ENCODE peak calls at places on chromosomes 7 and 10, in five cellular contexts. One of them, this sample, is unnamed.

GRCh38 chr10:63866075-63866746 is 345.0 kb downstream of the REEP3 start:
- DNase-seq in H4: peak; percentile 56
- DNase-seq in NCI-H1105: peak; percentile 36
- DNase-seq in substantia nigra: peak; percentile 4
- DNase-seq in right lobe of liver: peak; percentile 27
- DNase-seq in this sample: peak; percentile 73

GRCh38 chr7:46123-46829 is 146.1 kb upstream of the FAM20C start:
- DNase-seq in NCI-H1105: no peak
- DNase-seq in H4: no peak
- DNase-seq in substantia nigra: no peak
- DNase-seq in right lobe of liver: peak; percentile 7
- DNase-seq in this sample: no peak

GRCh38 chr7:146960747-146961416 is 844.3 kb downstream of the CNTNAP2 start:
- DNase-seq in substantia nigra: no peak
- DNase-seq in H4: peak; percentile 38
- DNase-seq in NCI-H1105: peak; percentile 14
- DNase-seq in right lobe of liver: no peak
- DNase-seq in this sample: no peak

GRCh38 chr7:81780914-81781693 is 11.3 kb upstream of the HGF start:
- DNase-seq in right lobe of liver: no peak
- DNase-seq in H4: no peak
- DNase-seq in substantia nigra: no peak
- DNase-seq in NCI-H1105: no peak
- DNase-seq in this sample: no peak

GRCh38 chr10:95814011-95814727 is 58.2 kb downstream of the ENTPD1 start:
- DNase-seq in H4: peak; percentile 90
- DNase-seq in NCI-H1105: no peak
- DNase-seq in right lobe of liver: no peak
- DNase-seq in substantia nigra: no peak
- DNase-seq in this sample: no peak

GRCh38 chr10:104680467-104681401 is 39.6 kb downstream of the SORCS3 start:
- DNase-seq in substantia nigra: peak; percentile 27
- DNase-seq in right lobe of liver: no peak
- DNase-seq in H4: no peak
- DNase-seq in NCI-H1105: no peak
- DNase-seq in this sample: no peak

GRCh38 chr10:69659286-69660027 is 29.4 kb downstream of the FAM241B start:
- DNase-seq in H4: no peak
- DNase-seq in right lobe of liver: no peak
- DNase-seq in substantia nigra: no peak
- DNase-seq in NCI-H1105: no peak
- DNase-seq in this sample: no peak

GRCh38 chr7:97480700-97481410 is 251.0 kb upstream of the TAC1 start:
- DNase-seq in H4: no peak
- DNase-seq in NCI-H1105: no peak
- DNase-seq in substantia nigra: no peak
- DNase-seq in right lobe of liver: no peak
- DNase-seq in this sample: no peak

GRCh38 chr7:18262054-18262453 is 233.5 kb upstream of the HDAC9 start:
- DNase-seq in substantia nigra: no peak
- DNase-seq in right lobe of liver: no peak
- DNase-seq in NCI-H1105: no peak
- DNase-seq in H4: peak; percentile 45
- DNase-seq in this sample: no peak

GRCh38 chr10:73857446-73857845 is 16.9 kb downstream of the CAMK2G start:
- DNase-seq in H4: no peak
- DNase-seq in NCI-H1105: no peak
- DNase-seq in substantia nigra: no peak
- DNase-seq in right lobe of liver: no peak
- DNase-seq in this sample: no peak

GRCh38 chr10:132357286-132358058 is 25.5 kb downstream of the LRRC27 start:
- DNase-seq in substantia nigra: no peak
- DNase-seq in H4: no peak
- DNase-seq in NCI-H1105: no peak
- DNase-seq in right lobe of liver: no peak
- DNase-seq in this sample: no peak

GRCh38 chr7:78924581-78924980 is 528.9 kb downstream of the MAGI2 start:
- DNase-seq in NCI-H1105: no peak
- DNase-seq in H4: peak; percentile 29
- DNase-seq in substantia nigra: no peak
- DNase-seq in right lobe of liver: no peak
- DNase-seq in this sample: no peak

GRCh38 chr7:98120559-98120958 is 13.9 kb downstream of the LMTK2 start:
- DNase-seq in substantia nigra: no peak
- DNase-seq in NCI-H1105: no peak
- DNase-seq in H4: no peak
- DNase-seq in right lobe of liver: no peak
- DNase-seq in this sample: no peak